ENCODE peak calls at places on chromosomes 12 and 14, in eight cellular contexts. K is PC-3, M is fibroblast of lung, J is tibial nerve, T is suprapubic skin, H is Peyer's patch, P is small intestine, Z is right lobe of liver. V is an unnamed sample. For H3K4me1, the result is how much of the 10 kb centered on the place peaks cover.

GRCh38 chr12:23950011-23950774 is 723 bp upstream of the SOX5 start:
- DNase-seq in H (no peak), K (no peak), J (peak), M (peak), P (no peak), T (no peak), Z (no peak), V (no peak)

GRCh38 chr12:132812631-132813305 is 15.9 kb downstream of the GOLGA3 start:
- DNase-seq in Z (no peak), M (peak), K (peak), T (no peak), H (no peak), P (peak), J (no peak), V (no peak)

GRCh38 chr14:104887623-104888488 is 22.8 kb downstream of the CEP170B start:
- DNase-seq in J (no peak), Z (peak), H (no peak), M (no peak), K (no peak), P (no peak), T (no peak), V (no peak)

GRCh38 chr14:100786131-100786530 is 39.8 kb upstream of the MEG3 start:
- DNase-seq in Z (no peak), J (no peak), M (no peak), K (no peak), T (no peak), P (no peak), H (no peak), V (no peak)

GRCh38 chr14:53539489-53540126 is 386.5 kb upstream of the DDHD1 start:
- DNase-seq in Z (peak), T (peak), K (peak), H (peak), J (peak), M (peak), P (peak), V (peak)

GRCh38 chr12:104658085-104658484 is 201.3 kb downstream of the CHST11 start:
- DNase-seq in M (no peak), K (no peak), P (no peak), J (no peak), Z (no peak), H (no peak), T (no peak), V (no peak)

GRCh38 chr14:91418387-91419043 is 895 bp upstream of the CCDC88C start:
- DNase-seq in K (peak), P (peak), J (peak), Z (peak), M (peak), T (no peak), H (peak), V (peak)

GRCh38 chr12:67630373-67631088 is 18.0 kb upstream of the DYRK2 start:
- DNase-seq in Z (peak), H (peak), M (peak), J (no peak), K (peak), P (peak), T (no peak), V (peak)

GRCh38 chr12:78189656-78190055 is 359.0 kb downstream of the NAV3 start:
- DNase-seq in Z (no peak), H (no peak), M (peak), P (no peak), J (no peak), T (no peak), K (no peak), V (no peak)

GRCh38 chr12:124098887-124099286 is 125.9 kb downstream of the ZNF664 start:
- DNase-seq in M (no peak), T (no peak), P (no peak), K (no peak), J (no peak), H (no peak), Z (no peak), V (no peak)

GRCh38 chr14:102878174-102878969 is 44.1 kb upstream of the AMN start:
- DNase-seq in M (no peak), H (no peak), P (peak), Z (no peak), K (no peak), J (no peak), T (no peak), V (no peak)

GRCh38 chr12:93740721-93741120 is 63.5 kb downstream of the CRADD start:
- DNase-seq in J (no peak), H (no peak), T (no peak), K (peak), M (no peak), P (peak), Z (no peak), V (no peak)

GRCh38 chr14:73777420-73777819 is 63.2 kb upstream of the PNMA1 start:
- DNase-seq in K (no peak), M (no peak), T (no peak), H (no peak), Z (no peak), J (no peak), P (no peak), V (no peak)

GRCh38 chr12:111182391-111182790 is 186.5 kb downstream of the PHETA1 start:
- DNase-seq in M (no peak), J (no peak), H (no peak), Z (no peak), T (no peak), K (no peak), P (no peak), V (no peak)

GRCh38 chr12:31507966-31508365 is 83.0 kb downstream of the DENND5B start:
- DNase-seq in Z (no peak), M (peak), H (no peak), T (no peak), J (no peak), P (no peak), K (peak), V (no peak)

GRCh38 chr14:103329421-103330347 is 4.4 kb upstream of the EIF5 start:
- DNase-seq in T (no peak), M (no peak), H (no peak), P (peak), J (peak), Z (peak), K (no peak), V (no peak)

GRCh38 chr14:33768458-33768830 is 182.4 kb downstream of the EGLN3 start:
- DNase-seq in H (no peak), P (no peak), M (no peak), T (no peak), K (no peak), J (no peak), Z (no peak), V (no peak)

GRCh38 chr12:92331383-92331782 is 185.7 kb upstream of the BTG1 start:
- DNase-seq in H (no peak), T (no peak), K (no peak), J (no peak), P (peak), M (no peak), Z (no peak), V (no peak)

GRCh38 chr14:23294734-23295561 is 7.7 kb downstream of the PPP1R3E start:
- DNase-seq in J (peak), P (peak), T (no peak), K (peak), Z (no peak), M (peak), H (peak), V (peak)

GRCh38 chr12:118357327-118358007 is 15.2 kb downstream of the TAOK3 start:
- DNase-seq in J (peak), P (peak), K (peak), H (peak), Z (no peak), T (no peak), M (peak), V (no peak)

GRCh38 chr14:72401632-72402428 is 469.6 kb downstream of the RGS6 start:
- DNase-seq in M (peak), T (no peak), P (peak), K (peak), Z (no peak), J (no peak), H (no peak), V (peak)

GRCh38 chr12:91377456-91377855 is 194.8 kb upstream of the DCN start:
- DNase-seq in J (no peak), H (no peak), K (no peak), Z (no peak), M (peak), P (no peak), T (no peak), V (no peak)

GRCh38 chr12:93456077-93456476 is 11.2 kb upstream of the MRPL42 start:
- DNase-seq in K (no peak), P (no peak), T (no peak), H (no peak), J (no peak), Z (no peak), M (no peak), V (no peak)

GRCh38 chr12:125296701-125297100 is 231.5 kb downstream of the AACS start:
- DNase-seq in P (no peak), M (no peak), Z (no peak), K (no peak), J (no peak), T (no peak), H (no peak), V (no peak)

GRCh38 chr12:58443981-58444371 is 476.3 kb downstream of the LRIG3 start:
- DNase-seq in P (no peak), J (no peak), Z (no peak), M (peak), H (no peak), K (no peak), T (no peak), V (no peak)

GRCh38 chr12:11482955-11483354 is 87.6 kb upstream of the PRB2 start:
- DNase-seq in M (peak), H (no peak), Z (no peak), J (no peak), T (no peak), P (no peak), K (peak), V (no peak)

GRCh38 chr12:119624971-119625370 is 31.4 kb downstream of the TMEM233 start:
- DNase-seq in J (no peak), M (peak), P (no peak), K (no peak), T (no peak), Z (no peak), H (no peak), V (no peak)
- H3K4me1 ChIP-seq in J (under half), M (under half), P (under half), K (under half), T (under half), Z (under half), H (under half), V (under half)

DNA sequence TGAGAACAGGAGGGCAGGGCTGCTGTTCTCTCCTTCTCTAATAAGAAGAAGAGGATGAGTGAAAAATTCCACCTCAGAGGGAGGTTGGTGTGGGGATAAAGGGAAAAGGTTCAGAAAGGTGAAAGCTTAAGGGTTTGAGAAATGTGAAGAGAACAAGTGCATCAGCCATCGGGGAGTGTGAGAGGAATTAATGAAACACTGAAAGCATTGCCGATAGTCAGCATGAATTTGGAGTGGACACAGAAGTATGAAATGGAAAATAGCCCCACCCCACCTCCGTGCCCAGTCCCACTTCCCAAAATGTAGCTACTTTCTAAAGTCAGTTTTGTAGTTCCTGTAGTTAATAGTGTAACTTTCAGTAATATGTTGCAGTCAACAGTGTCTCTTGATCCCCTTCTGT is 33.4 kb downstream of the DIP2B start:
- DNase-seq in J (no peak), K (no peak), H (no peak), T (no peak), P (no peak), Z (no peak), M (no peak), V (no peak)
- H3K4me1 ChIP-seq in J (under half), K (half or more), H (under half), T (half or more), P (under half), Z (under half), M (under half), V (under half)

DNA sequence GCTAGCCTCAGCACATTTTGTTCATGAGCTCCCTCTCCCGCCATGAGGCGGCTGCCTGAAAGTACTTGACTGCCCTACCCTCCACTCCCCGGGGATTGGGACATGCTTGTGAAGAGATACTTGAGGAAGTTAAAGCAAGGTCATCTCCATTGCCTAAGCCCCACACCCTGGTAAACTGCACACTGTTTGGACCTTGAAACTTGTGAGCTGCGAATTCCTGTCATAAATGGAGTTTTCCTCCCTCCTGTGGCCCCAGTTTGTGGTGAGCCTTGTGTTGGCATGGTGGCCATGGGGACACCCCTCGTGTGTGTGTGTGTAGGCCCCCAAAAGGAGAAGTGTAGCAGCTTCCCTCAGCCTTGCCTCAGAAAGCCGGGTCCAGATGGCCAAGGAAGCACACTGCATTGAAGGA is 395.5 kb downstream of the ZFP36L1 start:
- DNase-seq in M (no peak), T (peak), P (peak), J (peak), Z (peak), K (no peak), H (peak), V (no peak)
- H3K4me1 ChIP-seq in M (under half), T (half or more), P (under half), J (under half), Z (under half), K (under half), H (under half), V (under half)

DNA sequence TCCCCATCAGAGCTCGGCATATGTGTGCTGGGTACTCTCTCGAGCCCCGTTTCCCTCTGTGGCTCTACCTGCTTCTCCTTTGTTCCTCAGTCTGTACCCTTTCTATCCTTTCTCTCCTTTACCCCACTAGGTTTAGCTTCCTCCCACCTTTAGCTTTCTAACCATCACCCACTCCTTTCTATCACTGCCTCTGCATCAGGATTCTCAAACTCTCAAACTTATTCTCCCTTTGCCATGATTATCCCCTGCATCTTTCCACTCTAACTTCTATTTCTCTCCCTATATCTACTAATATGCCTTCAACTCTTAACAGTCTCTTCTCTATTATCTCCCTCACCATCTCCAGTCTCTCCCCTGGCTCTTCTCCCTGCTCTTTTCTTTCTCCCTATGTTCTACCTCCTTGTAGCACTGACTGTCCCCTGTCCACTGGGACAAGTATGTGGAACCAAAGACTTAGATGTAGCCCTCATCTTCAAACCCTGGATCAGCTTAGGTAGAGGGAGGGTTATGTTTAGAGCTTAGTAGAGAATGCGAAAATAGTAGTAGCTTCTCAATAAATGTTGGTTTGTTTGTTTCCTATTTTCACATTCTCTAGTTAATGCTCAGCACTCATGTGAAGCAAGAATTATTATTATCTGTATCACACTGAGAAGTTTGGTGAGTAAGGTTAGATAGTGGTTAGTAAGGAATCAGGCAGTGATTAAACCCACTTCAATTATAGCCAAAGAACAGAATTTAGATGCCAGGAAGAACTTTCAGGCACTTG is 3.4 kb downstream of the GDF11 start:
- DNase-seq in K (no peak), P (no peak), Z (no peak), T (no peak), J (no peak), H (no peak), M (peak), V (no peak)
- H3K4me1 ChIP-seq in K (under half), P (under half), Z (under half), T (under half), J (under half), H (under half), M (under half), V (under half)

DNA sequence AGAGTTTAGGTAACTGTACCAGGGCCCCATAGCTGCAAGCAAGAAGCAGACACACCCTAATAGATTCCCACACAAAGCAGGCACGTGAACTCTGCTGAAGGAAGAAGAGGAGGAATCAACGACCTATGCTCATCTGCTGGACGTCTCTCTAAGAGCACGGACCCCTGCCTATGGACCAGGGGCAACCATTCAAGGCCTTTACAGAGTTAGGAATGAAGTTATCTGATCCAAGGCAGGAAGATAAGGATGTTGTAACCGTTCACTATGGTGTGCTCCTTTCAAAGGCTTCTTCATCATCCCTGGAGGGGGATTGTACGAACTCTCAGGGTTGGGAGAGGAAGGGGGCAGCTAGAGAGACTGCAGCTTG is 141.6 kb upstream of the PARP11 start:
- DNase-seq in K (no peak), Z (no peak), M (no peak), T (no peak), H (no peak), J (no peak), P (peak), V (no peak)
- H3K4me1 ChIP-seq in K (under half), Z (under half), M (under half), T (under half), H (under half), J (under half), P (under half), V (under half)

GRCh38 chr14:88863167-88863566 is 38.7 kb downstream of the TTC8 start:
- DNase-seq in M (no peak), T (no peak), H (no peak), K (no peak), Z (no peak), P (peak), J (no peak), V (no peak)
- H3K4me1 ChIP-seq in M (under half), T (under half), H (under half), K (under half), Z (under half), P (under half), J (under half), V (under half)

V was measured in naive thymus-derived CD4-positive, alpha-beta T cell.